ENCODE peak calls at places on chromosomes 7 and 10, in five cellular contexts. D, P, B, M and L are unnamed samples. For H3K27me3, the result is how much of the 10 kb centered on the place peaks cover.

GRCh38 chr10:83592337-83592935 is 546.9 kb upstream of the GHITM start:
- DNase-seq in D (no peak), P (peak), M (no peak), B (no peak), L (no peak)

GRCh38 chr10:68331455-68332258 is at the start of gene HNRNPH3:
- DNase-seq in M (peak), P (peak), B (peak), D (peak), L (peak)

GRCh38 chr7:1668932-1669485 is 1.1 kb upstream of the ELFN1 start:
- DNase-seq in D (no peak), P (peak), M (no peak), B (peak), L (peak)

GRCh38 chr7:18901351-18901750 is 216.1 kb downstream of the TWIST1 start:
- DNase-seq in B (no peak), P (no peak), M (no peak), D (no peak), L (no peak)

GRCh38 chr10:79542619-79543018 is 17.6 kb downstream of the SFTPA2 start:
- DNase-seq in M (no peak), B (no peak), P (no peak), D (no peak), L (no peak)

GRCh38 chr10:14460447-14460846 is 129.7 kb upstream of the FRMD4A start:
- DNase-seq in M (no peak), P (no peak), B (no peak), D (no peak), L (no peak)

GRCh38 chr7:4279210-4279609 is 402.9 kb upstream of the FOXK1 start:
- DNase-seq in B (no peak), D (no peak), P (no peak), M (no peak), L (no peak)

GRCh38 chr10:3265081-3265480 is 92.5 kb upstream of the PITRM1 start:
- DNase-seq in P (peak), B (no peak), M (no peak), D (no peak), L (no peak)

GRCh38 chr7:78134256-78134655 is 335.7 kb downstream of the PHTF2 start:
- DNase-seq in P (peak), M (no peak), D (no peak), B (peak), L (no peak)

GRCh38 chr7:16646427-16647081 is 573 bp downstream of the BZW2 start:
- DNase-seq in B (no peak), M (peak), D (no peak), P (peak), L (no peak)

GRCh38 chr10:101216631-101217425 is 12.4 kb downstream of the LBX1 start:
- DNase-seq in P (no peak), B (peak), D (no peak), M (no peak), L (no peak)

GRCh38 chr10:75662715-75663114 is 231.3 kb downstream of the LRMDA start:
- DNase-seq in M (peak), B (no peak), D (peak), P (no peak), L (no peak)

GRCh38 chr7:138565451-138566114 is 105.5 kb downstream of the TRIM24 start:
- DNase-seq in M (no peak), D (no peak), P (peak), B (peak), L (no peak)

GRCh38 chr7:98934267-98934666 is 55.9 kb downstream of the TRRAP start:
- DNase-seq in B (no peak), P (no peak), D (no peak), M (no peak), L (no peak)

GRCh38 chr10:107545717-107546116 is 381.2 kb upstream of the SORCS1 start:
- DNase-seq in M (no peak), B (no peak), P (no peak), D (no peak), L (no peak)

GRCh38 chr7:34759477-34760125 is 101.6 kb downstream of the NPSR1 start:
- DNase-seq in B (peak), M (no peak), P (peak), D (no peak), L (no peak)

GRCh38 chr7:82694020-82694419 is 250.4 kb upstream of the CACNA2D1 start:
- DNase-seq in P (peak), M (no peak), D (no peak), B (peak), L (no peak)

GRCh38 chr10:1522237-1522636 is 215.1 kb downstream of the ADARB2 start:
- DNase-seq in P (peak), M (no peak), B (peak), D (no peak), L (no peak)

GRCh38 chr10:133278577-133279265 is 2.1 kb upstream of the ADAM8 start:
- DNase-seq in P (no peak), B (no peak), M (peak), D (no peak), L (peak)

GRCh38 chr7:47535033-47535703 is 46.7 kb downstream of the TNS3 start:
- DNase-seq in B (peak), P (no peak), D (no peak), M (no peak), L (no peak)

GRCh38 chr7:42285383-42285824 is 48.4 kb upstream of the GLI3 start:
- DNase-seq in P (no peak), B (no peak), M (no peak), D (no peak), L (no peak)

GRCh38 chr7:51243631-51244030 is 73.0 kb downstream of the COBL start:
- DNase-seq in D (no peak), B (no peak), P (no peak), M (no peak), L (no peak)

GRCh38 chr7:80642871-80643270 is 4.4 kb downstream of the CD36 start:
- DNase-seq in M (no peak), P (no peak), D (no peak), B (no peak), L (no peak)

GRCh38 chr7:36484265-36484664 is 94.6 kb downstream of the ANLN start:
- DNase-seq in M (no peak), B (no peak), D (no peak), P (no peak), L (no peak)

GRCh38 chr7:111763221-111763791 is 201.0 kb upstream of the IMMP2L start:
- DNase-seq in P (peak), D (no peak), B (peak), M (no peak), L (no peak)

GRCh38 chr10:95837368-95837776 is 70.4 kb upstream of the CC2D2B start:
- DNase-seq in P (no peak), B (peak), M (no peak), D (no peak), L (no peak)

GRCh38 chr10:29735628-29736324 is 101.0 kb upstream of the SVIL start:
- DNase-seq in P (peak), D (peak), B (peak), M (peak), L (peak)

GRCh38 chr10:34575882-34576281 is 239.2 kb downstream of the PARD3 start:
- DNase-seq in M (no peak), B (no peak), D (no peak), P (no peak), L (no peak)

GRCh38 chr7:68485253-68485914 is 1112.9 kb upstream of the AUTS2 start:
- DNase-seq in D (no peak), B (no peak), M (no peak), P (no peak), L (no peak)

GRCh38 chr7:155043756-155044155 is 26.4 kb upstream of the HTR5A start:
- DNase-seq in B (no peak), P (no peak), D (no peak), M (no peak), L (no peak)

GRCh38 chr10:115065731-115066130 is 27.4 kb upstream of the ATRNL1 start:
- DNase-seq in D (no peak), M (no peak), B (no peak), P (peak), L (no peak)
- H3K27me3 ChIP-seq in D (under half), M (under half), B (under half), P (under half), L (under half)

DNA sequence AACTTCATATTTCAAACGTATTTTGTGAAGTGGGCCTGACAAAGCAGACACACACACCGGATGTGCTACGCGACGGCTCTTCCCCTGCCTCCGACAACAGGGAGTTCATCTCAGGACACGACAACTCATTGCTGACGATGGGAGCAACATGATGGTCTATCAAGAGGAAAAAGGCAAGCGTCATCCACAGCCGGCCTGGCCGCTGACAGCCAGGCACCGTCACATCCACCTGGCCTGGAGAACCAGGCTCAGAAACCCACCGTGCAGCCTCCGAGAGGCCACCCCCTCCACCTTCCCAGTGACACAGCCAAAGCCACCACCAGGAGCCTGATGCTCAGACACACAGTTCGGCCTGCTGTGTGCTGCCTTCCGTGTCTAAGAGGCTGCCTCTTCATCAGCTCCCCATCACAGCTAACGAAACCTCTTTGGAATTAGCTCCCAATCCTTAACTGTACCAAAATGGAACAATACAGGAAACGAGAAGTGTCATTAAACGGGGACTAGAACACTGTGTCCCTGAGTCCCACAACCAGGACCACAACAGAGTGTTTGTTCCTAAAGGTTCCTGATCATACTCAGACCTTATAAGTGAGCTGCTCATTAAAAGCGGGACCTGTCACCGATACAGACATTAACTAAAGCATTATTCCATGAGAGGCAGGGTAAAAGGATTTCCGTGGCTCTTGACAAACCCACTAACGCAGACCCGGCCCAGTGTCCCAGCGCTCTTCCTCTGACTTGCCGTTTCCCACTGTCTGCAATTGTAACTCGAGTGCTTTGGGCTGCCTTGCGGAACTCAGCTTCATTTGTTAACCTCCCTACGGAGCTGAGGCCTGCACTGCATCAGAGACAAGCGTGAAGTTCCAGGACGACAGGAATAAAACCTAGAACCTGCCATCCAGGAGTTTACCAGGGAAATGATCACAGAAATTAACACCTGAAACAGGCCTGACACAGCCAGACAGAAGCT is 76.6 kb downstream of the SFMBT2 start:
- DNase-seq in M (no peak), B (no peak), D (no peak), P (peak), L (no peak)
- H3K4me3 ChIP-seq in M (no peak), B (no peak), D (no peak), P (no peak), L (no peak)

GRCh38 chr10:114547056-114547455 is 111.0 kb downstream of the ABLIM1 start:
- DNase-seq in P (no peak), M (no peak), B (no peak), D (no peak), L (no peak)
- H3K27ac ChIP-seq in P (no peak), M (peak), B (no peak), D (no peak), L (no peak)

DNA sequence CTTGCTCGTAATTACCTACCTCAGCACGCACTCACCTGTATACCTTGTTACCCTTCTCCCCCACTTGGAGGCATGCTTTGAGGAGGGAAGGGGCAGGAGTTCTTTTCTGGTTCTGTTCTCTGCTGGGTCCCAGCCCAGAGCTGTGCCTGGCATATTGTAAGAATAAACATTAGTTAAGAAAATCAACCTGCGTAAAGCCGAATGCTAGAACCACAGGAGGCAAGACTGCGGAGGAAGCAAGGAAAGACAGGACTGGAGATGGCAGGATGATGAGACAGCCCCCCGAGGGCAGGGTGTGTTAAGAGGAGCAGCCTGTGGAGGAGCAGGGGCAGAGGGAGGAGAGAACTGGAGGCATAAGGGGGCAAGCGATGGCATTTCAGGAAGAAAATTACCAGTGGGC is 9.5 kb downstream of the C10orf53 start:
- DNase-seq in B (no peak), M (no peak), P (peak), D (no peak), L (no peak)
- H3K27me3 ChIP-seq in B (half or more), M (under half), P (under half), D (under half), L (under half)

GRCh38 chr7:116901143-116901542 is 38.8 kb downstream of the CAPZA2 start:
- DNase-seq in M (no peak), P (no peak), B (no peak), D (no peak), L (no peak)

GRCh38 chr7:116895849-116896248 is 33.5 kb downstream of the CAPZA2 start:
- DNase-seq in B (no peak), M (no peak), P (no peak), D (no peak), L (no peak)

GRCh38 chr7:116902811-116903210 is 40.4 kb downstream of the CAPZA2 start:
- DNase-seq in B (no peak), P (no peak), D (no peak), M (no peak), L (no peak)

GRCh38 chr7:116899308-116899707 is 36.9 kb downstream of the CAPZA2 start:
- DNase-seq in M (no peak), D (no peak), P (peak), B (no peak), L (no peak)

GRCh38 chr7:116897661-116898060 is 35.3 kb downstream of the CAPZA2 start:
- DNase-seq in B (no peak), P (no peak), D (no peak), M (no peak), L (no peak)
- H3K4me3 ChIP-seq in B (no peak), P (no peak), D (no peak), M (no peak), L (no peak)

DNA sequence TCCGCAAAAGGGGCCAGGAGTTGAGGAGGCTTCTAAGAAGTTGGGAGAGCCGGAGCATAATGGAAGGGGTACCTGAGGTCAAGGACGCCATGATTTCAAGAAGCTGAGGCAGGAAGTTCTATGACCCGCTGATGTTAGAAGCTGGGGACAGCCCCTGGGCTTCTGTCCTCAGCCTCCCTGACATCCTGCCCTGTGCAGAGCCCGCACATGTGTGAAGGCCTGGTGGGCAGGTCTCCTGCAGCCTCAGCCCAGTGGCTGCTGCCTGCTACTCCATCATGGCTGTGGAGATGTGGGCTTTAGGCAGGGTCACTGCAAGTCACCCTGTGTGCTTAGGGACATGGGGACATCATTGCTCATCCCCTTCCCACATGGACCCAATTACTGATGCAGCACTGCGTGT is 53.8 kb upstream of the PCBD1 start:
- DNase-seq in P (no peak), M (no peak), D (no peak), B (no peak), L (no peak)
- H3K27ac ChIP-seq in P (no peak), M (no peak), D (no peak), B (no peak), L (no peak)